ENCODE peak calls at places on chromosomes 11 and 22, in four cellular contexts. J, C, Y and P are unnamed samples.

GRCh38 chr11:94401773-94402265 is 600 bp upstream of the GPR83 start:
- DNase-seq in J (no peak), C (no peak), Y (no peak), P (no peak)

GRCh38 chr11:32531528-32531927 is 52.1 kb upstream of the EIF3M start:
- DNase-seq in J (no peak), C (no peak), Y (peak), P (no peak)

GRCh38 chr11:107018274-107018901 is at the start of gene GUCY1A2:
- DNase-seq in J (no peak), C (peak), Y (no peak), P (no peak)

GRCh38 chr11:131624526-131624925 is 254.1 kb downstream of the NTM start:
- DNase-seq in J (no peak), C (no peak), Y (peak), P (no peak)

GRCh38 chr22:31055322-31056159 is 25.6 kb upstream of the SMTN start:
- DNase-seq in J (peak), C (no peak), Y (peak), P (peak)

GRCh38 chr11:93740031-93740801 is 1.1 kb downstream of the TAF1D start:
- DNase-seq in J (no peak), C (no peak), Y (peak), P (no peak)

GRCh38 chr11:16204261-16204660 is 152.1 kb downstream of the SOX6 start:
- DNase-seq in J (no peak), C (no peak), Y (no peak), P (no peak)

GRCh38 chr22:31969789-31970489 is 25.6 kb downstream of the YWHAH start:
- DNase-seq in J (peak), C (peak), Y (peak), P (peak)

GRCh38 chr11:127080735-127081134 is 80.2 kb upstream of the KIRREL3 start:
- DNase-seq in J (no peak), C (no peak), Y (no peak), P (no peak)

GRCh38 chr11:104106136-104106754 is 57.7 kb downstream of the PDGFD start:
- DNase-seq in J (no peak), C (no peak), Y (no peak), P (no peak)

GRCh38 chr11:111906680-111907079 is 4.9 kb downstream of the CRYAB start:
- DNase-seq in J (no peak), C (no peak), Y (no peak), P (no peak)

GRCh38 chr11:59802639-59803176 is 7.9 kb downstream of the MRPL16 start:
- DNase-seq in J (peak), C (peak), Y (peak), P (no peak)

GRCh38 chr11:100824041-100824440 is 137.0 kb downstream of the ARHGAP42 start:
- DNase-seq in J (no peak), C (no peak), Y (no peak), P (no peak)

GRCh38 chr11:62171261-62171723 is 18.7 kb upstream of the SCGB1D1 start:
- DNase-seq in J (peak), C (peak), Y (peak), P (peak)